ENCODE peak calls at places on chromosomes 3 and 15, in seven cellular contexts. F is AG09319, H is epithelial cell of esophagus, S is AG09309, P is breast epithelium, Z is AG04450, C is kidney epithelial cell. Y is an unnamed sample.

GRCh38 chr3:8996681-8997121 is 33.4 kb upstream of the RAD18 start:
- DNase-seq in F (peak), C (no peak), H (no peak), Z (peak), P (no peak), S (peak), Y (no peak)

GRCh38 chr15:50906954-50907865 is 1.3 kb upstream of the AP4E1 start:
- DNase-seq in Z (no peak), S (no peak), P (no peak), F (no peak), C (no peak), H (peak), Y (peak)

GRCh38 chr3:183515968-183516851 is 39.3 kb downstream of the KLHL6 start:
- DNase-seq in Z (no peak), S (no peak), F (no peak), C (no peak), P (no peak), H (peak), Y (peak)

GRCh38 chr3:14565791-14566588 is 25.8 kb upstream of the GRIP2 start:
- DNase-seq in Z (no peak), P (no peak), C (no peak), S (no peak), H (no peak), F (no peak), Y (no peak)

GRCh38 chr3:100005670-100006393 is 108.5 kb downstream of the FILIP1L start:
- DNase-seq in Z (no peak), S (no peak), F (no peak), C (no peak), H (no peak), P (no peak), Y (no peak)

GRCh38 chr3:101377209-101377608 is 56.8 kb upstream of the IMPG2 start:
- DNase-seq in Z (no peak), H (no peak), F (no peak), S (no peak), C (no peak), P (no peak), Y (no peak)

GRCh38 chr3:30578479-30578878 is 27.9 kb upstream of the TGFBR2 start:
- DNase-seq in C (peak), F (peak), S (peak), H (peak), Z (peak), P (no peak), Y (no peak)

GRCh38 chr15:77550275-77551251 is 82.1 kb downstream of the LINGO1 start:
- DNase-seq in F (no peak), S (no peak), H (no peak), P (no peak), Z (no peak), C (no peak), Y (no peak)

GRCh38 chr3:115961390-115961789 is 338.1 kb downstream of the GAP43 start:
- DNase-seq in C (no peak), F (no peak), H (peak), S (no peak), P (no peak), Z (no peak), Y (no peak)

GRCh38 chr15:89836255-89837133 is 21.8 kb upstream of the ANPEP start:
- DNase-seq in F (peak), S (peak), Z (peak), C (peak), H (peak), P (no peak), Y (no peak)

GRCh38 chr3:195522254-195523023 is 20.7 kb downstream of the PPP1R2 start:
- DNase-seq in Z (no peak), F (no peak), C (no peak), H (peak), P (no peak), S (no peak), Y (peak)

GRCh38 chr15:44813231-44813630 is 76.9 kb downstream of the TRIM69 start:
- DNase-seq in Z (no peak), H (no peak), P (no peak), S (no peak), F (no peak), C (no peak), Y (no peak)

GRCh38 chr3:42507751-42508335 is 5.4 kb downstream of the VIPR1 start:
- DNase-seq in Z (no peak), S (no peak), F (no peak), H (no peak), P (peak), C (no peak), Y (no peak)

GRCh38 chr3:188452158-188452772 is 298.3 kb downstream of the LPP start:
- DNase-seq in Z (no peak), S (no peak), C (no peak), P (no peak), F (no peak), H (no peak), Y (no peak)

GRCh38 chr3:65406470-65406869 is 632.2 kb downstream of the MAGI1 start:
- DNase-seq in P (no peak), S (peak), F (no peak), Z (no peak), C (no peak), H (peak), Y (no peak)

GRCh38 chr15:42591238-42591936 is 16.0 kb downstream of the STARD9 start:
- DNase-seq in Z (no peak), S (no peak), H (peak), P (no peak), F (no peak), C (no peak), Y (no peak)

GRCh38 chr15:100672959-100673358 is 70.6 kb downstream of the ASB7 start:
- DNase-seq in Z (no peak), P (no peak), S (no peak), H (no peak), F (no peak), C (no peak), Y (no peak)

GRCh38 chr15:59999558-60000112 is 4.5 kb upstream of the FOXB1 start:
- DNase-seq in P (no peak), C (no peak), S (no peak), Z (no peak), F (no peak), H (no peak), Y (peak)

GRCh38 chr3:54326951-54327350 is 204.6 kb downstream of the CACNA2D3 start:
- DNase-seq in F (no peak), Z (no peak), P (no peak), H (no peak), S (no peak), C (no peak), Y (no peak)

GRCh38 chr3:97256060-97256459 is 441.7 kb downstream of the EPHA6 start:
- DNase-seq in Z (no peak), H (peak), S (no peak), F (no peak), C (no peak), P (no peak), Y (no peak)
- TF ChIP-seq CTCF in Z (no peak), H (peak), S (no peak), F (no peak), C (no peak), P (no peak), Y (no peak)

GRCh38 chr3:158918008-158918407 is 116.2 kb downstream of the MFSD1 start:
- DNase-seq in C (peak), Z (no peak), P (no peak), F (peak), S (peak), H (peak), Y (peak)
- TF ChIP-seq CTCF in C (peak), Z (peak), P (peak), F (peak), S (peak), H (peak), Y (peak)

DNA sequence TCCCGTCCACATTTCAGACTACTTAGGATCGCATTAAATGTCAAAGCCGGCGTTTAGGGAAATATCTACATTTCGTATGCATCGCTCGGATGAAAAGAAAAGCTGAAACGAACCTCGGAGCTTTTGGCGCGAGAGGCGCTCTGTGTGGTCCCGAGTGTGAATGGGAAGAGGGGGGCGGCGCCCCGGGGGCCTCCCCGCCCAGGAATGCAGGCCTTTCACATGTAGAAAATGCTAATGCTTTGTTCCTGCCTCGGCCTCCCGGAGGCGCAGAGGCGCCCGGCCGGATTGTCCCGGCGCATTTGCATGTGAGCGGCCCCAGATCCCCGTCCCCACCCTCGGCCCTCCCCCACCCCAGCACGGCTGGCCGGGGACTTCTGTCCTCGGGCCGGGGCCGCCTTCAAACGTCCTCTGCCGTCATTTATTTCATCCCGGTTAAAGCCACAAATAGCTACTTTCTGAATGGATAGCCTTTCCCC is 37.0 kb upstream of the TRIM71 start:
- DNase-seq in Z (no peak), H (peak), C (no peak), F (no peak), P (no peak), S (no peak), Y (peak)
- TF ChIP-seq CTCF in Z (no peak), H (peak), C (peak), F (no peak), P (no peak), S (peak), Y (no peak)

DNA sequence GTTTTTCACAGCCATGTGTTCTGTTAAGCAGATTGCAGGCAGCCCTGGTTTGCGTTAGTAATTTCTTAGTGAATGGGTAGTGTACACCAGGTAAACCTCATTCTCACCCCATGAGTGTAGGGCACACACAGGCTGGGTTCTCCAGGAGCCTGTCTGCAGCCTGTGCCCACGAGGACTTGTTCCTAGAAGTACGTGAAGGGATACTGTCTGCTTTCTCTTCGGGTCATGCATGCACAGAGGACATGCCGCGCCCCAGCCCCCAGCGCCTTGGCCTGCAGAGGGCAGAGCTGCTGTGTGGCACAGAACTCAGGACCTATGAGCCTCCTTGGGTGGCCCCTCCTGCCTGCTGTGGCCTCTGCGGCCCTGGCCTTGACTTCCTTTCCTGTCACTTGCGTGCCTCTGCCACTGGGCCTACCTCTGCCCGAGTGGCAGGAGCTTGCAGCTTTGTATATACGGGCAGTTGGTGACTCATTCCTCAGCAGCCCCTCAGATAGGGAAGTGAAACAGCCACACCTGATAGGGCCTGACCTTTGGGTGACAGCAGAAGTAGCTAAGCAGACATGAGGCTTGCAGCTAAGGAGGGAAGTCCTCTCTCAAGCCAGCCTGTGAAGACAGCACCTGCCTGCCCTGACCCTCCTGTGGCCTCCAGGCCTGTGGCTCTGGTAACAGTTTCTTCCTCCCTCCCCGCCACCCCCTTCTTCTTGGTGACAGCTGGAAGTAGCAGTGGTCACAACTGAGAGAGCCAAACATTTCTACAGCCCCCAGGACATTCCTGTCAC is 19.5 kb downstream of the PPCDC start:
- DNase-seq in Z (no peak), S (no peak), F (no peak), H (peak), C (no peak), P (no peak), Y (peak)
- TF ChIP-seq CTCF in Z (peak), S (peak), F (peak), H (peak), C (peak), P (peak), Y (peak)

GRCh38 chr15:28017423-28017924 is 81.6 kb downstream of the OCA2 start:
- DNase-seq in P (no peak), F (no peak), Z (no peak), C (no peak), S (no peak), H (peak), Y (no peak)
- TF ChIP-seq CTCF in P (no peak), F (no peak), Z (no peak), C (no peak), S (no peak), H (no peak), Y (no peak)